ENCODE peak calls at places on chromosomes 5 and 9, in seven cellular contexts. P is keratinocyte; F is CD8-positive, alpha-beta memory T cell; C is WERI-Rb-1; J is fibroblast of lung; Y is aorta; M is heart right ventricle. V is an unnamed sample.

GRCh38 chr5:159481751-159482150 is 151.5 kb upstream of the IL12B start:
- DNase-seq in J (no peak), M (no peak), Y (no peak), P (no peak), C (no peak), F (no peak), V (no peak)

GRCh38 chr5:68110264-68110663 is 105.3 kb upstream of the PIK3R1 start:
- DNase-seq in P (no peak), Y (no peak), J (no peak), C (no peak), M (no peak), F (no peak), V (no peak)

GRCh38 chr9:4126184-4126865 is 173.5 kb downstream of the GLIS3 start:
- DNase-seq in J (peak), Y (no peak), F (no peak), P (no peak), C (no peak), M (no peak), V (no peak)

GRCh38 chr5:180718810-180719453 is 20.9 kb downstream of the OR2Y1 start:
- DNase-seq in M (no peak), F (no peak), Y (no peak), J (peak), C (peak), P (no peak), V (no peak)

GRCh38 chr9:32177389-32177788 is 207.1 kb upstream of the ACO1 start:
- DNase-seq in F (no peak), P (no peak), C (no peak), J (no peak), M (no peak), Y (no peak), V (no peak)

GRCh38 chr9:91833096-91833877 is 116.7 kb downstream of the ROR2 start:
- DNase-seq in C (no peak), M (no peak), P (no peak), J (no peak), Y (peak), F (no peak), V (no peak)

GRCh38 chr5:140131967-140132409 is 6.3 kb downstream of the IGIP start:
- DNase-seq in J (peak), C (peak), Y (peak), M (no peak), P (peak), F (no peak), V (peak)

GRCh38 chr9:14993061-14993800 is 83.0 kb upstream of the FREM1 start:
- DNase-seq in C (peak), F (no peak), J (peak), M (peak), P (no peak), Y (peak), V (peak)

GRCh38 chr9:110125207-110125751 is 82.7 kb downstream of the C9orf152 start:
- DNase-seq in F (no peak), J (peak), M (peak), P (no peak), Y (peak), C (peak), V (peak)

GRCh38 chr5:178240341-178240741 is 7.7 kb upstream of the PHYKPL start:
- DNase-seq in C (no peak), M (no peak), F (no peak), J (no peak), Y (no peak), P (no peak), V (peak)

GRCh38 chr5:178241688-178242231 is 9.2 kb upstream of the PHYKPL start:
- DNase-seq in P (no peak), Y (no peak), M (no peak), C (no peak), J (no peak), F (no peak), V (peak)

GRCh38 chr5:178241259-178241658 is 8.7 kb upstream of the PHYKPL start:
- DNase-seq in Y (no peak), F (no peak), C (no peak), J (no peak), P (no peak), M (peak), V (peak)

GRCh38 chr5:178242416-178242815 is 9.8 kb upstream of the PHYKPL start:
- DNase-seq in C (no peak), P (no peak), M (no peak), Y (no peak), J (no peak), F (no peak), V (no peak)

DNA sequence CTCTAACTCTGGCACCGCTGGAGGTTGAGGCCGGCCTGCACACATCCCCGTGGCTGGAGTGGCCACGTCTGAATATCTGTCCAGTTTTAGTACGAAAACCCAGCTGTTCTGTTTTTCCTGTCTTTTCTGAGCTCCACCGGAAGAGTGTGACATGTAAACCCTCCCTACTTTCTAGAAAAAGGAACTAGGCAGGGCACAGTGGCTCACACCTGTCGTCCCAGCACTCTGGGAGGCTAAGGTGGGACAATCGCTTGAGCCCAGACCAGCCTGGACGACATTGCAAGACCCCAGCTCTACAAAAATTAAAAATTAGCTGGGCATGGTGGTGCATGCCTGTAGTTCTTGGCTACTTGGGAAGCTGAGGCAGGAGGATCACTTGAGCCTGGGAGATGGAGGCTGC is 8.2 kb upstream of the PHYKPL start:
- DNase-seq in Y (no peak), M (no peak), P (no peak), J (no peak), C (no peak), F (no peak), V (peak)
- H3K27ac ChIP-seq in Y (no peak), M (peak), P (no peak), J (no peak), C (no peak), F (no peak), V (peak)

DNA sequence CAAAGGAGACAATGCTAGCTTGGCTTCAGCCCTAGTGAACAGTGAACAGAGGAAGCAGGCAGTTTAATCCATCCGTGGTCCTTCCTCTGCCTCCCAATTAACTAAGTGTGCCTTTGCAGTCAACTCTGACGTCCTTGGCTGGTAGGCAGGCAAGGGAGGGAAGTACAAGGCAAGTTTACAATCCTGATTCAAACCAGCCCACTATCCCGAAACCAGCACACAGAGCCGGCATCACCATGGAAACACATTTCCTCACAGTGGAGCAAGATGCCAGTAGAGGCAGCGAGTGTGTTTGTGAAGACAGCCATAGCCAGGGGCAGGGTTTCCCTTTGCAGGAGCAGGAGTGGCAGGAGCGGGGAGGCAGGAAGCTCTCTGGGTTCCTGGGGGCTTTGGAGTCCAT is 73.9 kb downstream of the GOLPH3 start:
- DNase-seq in P (no peak), M (no peak), J (no peak), F (no peak), C (no peak), Y (no peak), V (no peak)
- H3K4me3 ChIP-seq in P (no peak), M (no peak), J (no peak), F (no peak), C (no peak), Y (no peak), V (no peak)

DNA sequence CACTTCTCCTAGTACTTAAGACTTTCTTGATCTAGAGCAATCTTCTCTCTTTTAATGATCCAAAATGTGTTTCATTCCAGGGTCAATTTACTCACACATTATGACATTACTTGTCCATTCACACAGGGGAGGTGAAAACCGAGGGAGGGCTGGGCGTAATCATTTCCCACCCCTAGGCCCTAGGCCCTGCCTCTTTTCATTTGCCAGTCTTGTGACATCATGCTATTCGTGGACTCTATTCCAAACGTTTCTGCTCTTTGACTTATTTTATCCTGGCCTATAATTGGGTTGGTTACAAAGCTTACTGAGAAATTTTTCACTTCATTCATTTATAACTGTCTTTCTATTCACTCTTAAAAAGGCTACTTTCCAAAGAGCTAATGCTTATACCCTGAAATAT is 2.4 kb downstream of the DCAF12 start:
- DNase-seq in M (no peak), F (no peak), C (no peak), J (no peak), Y (no peak), P (no peak), V (no peak)
- H3K27ac ChIP-seq in M (no peak), F (no peak), C (no peak), J (no peak), Y (no peak), P (peak), V (peak)

DNA sequence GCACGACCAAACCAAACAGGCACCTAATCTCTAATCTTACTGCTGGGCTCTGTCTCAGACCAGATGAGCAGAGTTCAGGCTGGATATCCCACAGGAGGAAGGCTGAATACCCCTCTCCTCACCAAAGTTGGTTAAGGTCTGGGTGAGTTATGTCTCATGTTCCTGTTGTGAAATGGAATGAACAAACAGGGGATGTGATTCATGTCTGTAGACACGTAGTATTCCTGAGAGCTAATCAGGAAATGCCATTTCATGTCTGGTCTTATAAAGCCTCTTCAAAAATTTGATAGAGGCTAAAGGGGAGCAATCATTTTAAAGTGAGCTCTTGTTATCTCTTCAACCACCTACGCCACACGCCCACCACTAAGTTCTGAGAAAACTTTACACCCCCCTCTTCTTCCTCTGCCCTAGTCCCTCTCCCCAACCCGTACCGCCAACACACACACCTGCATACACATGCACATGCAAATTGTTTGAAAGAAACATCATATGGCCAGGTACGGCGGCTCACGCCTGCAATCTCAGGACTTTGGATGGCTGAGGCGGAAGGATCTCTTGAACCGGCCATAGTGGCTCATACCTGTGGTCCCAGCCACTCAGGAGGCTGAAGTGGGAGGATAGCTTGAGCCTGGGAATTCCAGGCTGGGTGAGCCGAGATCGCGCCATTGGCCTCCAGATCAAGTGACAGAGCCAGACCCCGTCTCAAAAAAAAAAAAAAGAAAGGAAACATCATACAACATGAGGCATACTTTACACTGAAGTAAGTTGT is 69.8 kb upstream of the RAI14 start:
- DNase-seq in M (no peak), C (no peak), F (no peak), J (peak), Y (no peak), P (no peak), V (no peak)
- H3K4me3 ChIP-seq in M (no peak), C (no peak), F (no peak), J (no peak), Y (no peak), P (no peak), V (no peak)

DNA sequence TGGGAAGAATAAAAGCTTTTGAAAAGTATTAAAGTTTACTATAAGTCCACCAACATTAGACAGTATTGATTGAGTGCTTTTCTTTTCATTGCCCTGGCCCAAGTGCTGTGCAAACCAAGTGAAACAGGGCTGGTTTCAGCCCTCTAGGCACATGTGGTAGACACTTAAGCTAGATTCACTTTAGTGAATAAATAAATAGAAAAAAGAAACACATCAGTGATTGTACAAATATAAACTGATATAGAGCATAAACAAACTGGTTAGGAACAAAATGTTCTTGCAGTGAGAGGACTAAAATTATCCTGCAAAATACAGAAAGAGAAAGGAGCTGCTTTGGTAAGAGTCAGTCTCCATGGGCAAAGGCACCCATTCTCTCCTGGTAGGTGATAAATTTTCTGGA is 29.7 kb downstream of the ACTBL2 start:
- DNase-seq in P (no peak), F (no peak), C (no peak), M (no peak), Y (no peak), J (peak), V (no peak)
- H3K27ac ChIP-seq in P (no peak), F (no peak), C (no peak), M (no peak), Y (peak), J (no peak), V (peak)

GRCh38 chr5:95284512-95285405 is at the start of gene MCTP1:
- DNase-seq in M (peak), P (no peak), Y (peak), F (no peak), C (peak), J (no peak), V (peak)

GRCh38 chr5:95285406-95285761 is 490 bp upstream of the MCTP1 start:
- DNase-seq in P (no peak), C (no peak), M (no peak), J (peak), Y (no peak), F (no peak), V (no peak)

GRCh38 chr5:95283761-95284511 is 958 bp downstream of the MCTP1 start:
- DNase-seq in Y (peak), P (no peak), J (no peak), C (peak), M (peak), F (no peak), V (peak)

GRCh38 chr5:95281211-95281610 is 3.7 kb downstream of the MCTP1 start:
- DNase-seq in P (no peak), M (no peak), Y (no peak), C (no peak), J (no peak), F (no peak), V (no peak)

GRCh38 chr5:95283022-95283615 is 1.8 kb downstream of the MCTP1 start:
- DNase-seq in M (no peak), P (no peak), Y (no peak), J (no peak), F (no peak), C (no peak), V (no peak)
- H3K4me3 ChIP-seq in M (peak), P (peak), Y (no peak), J (peak), F (no peak), C (peak), V (peak)